ENCODE peak calls at places on chromosome 17, in six cellular contexts. C is K562, R is GM12878, I is H1, H is SK-N-SH, S is GM12891. D is an unnamed sample.
A peak's percentile ranks its signal among the peaks of the same experiment; 100 is the strongest.

GRCh38 chr17:66177048-66177447 is 14.9 kb downstream of the CEP112 start:
- DNase-seq in I (no peak), C (no peak), R (no peak), H (no peak), S (no peak), D (no peak)

GRCh38 chr17:19718613-19719364 is 2.4 kb upstream of the SLC47A2 start:
- DNase-seq in C (peak; percentile 15), I (no peak), R (no peak), S (no peak), H (peak; percentile 29), D (no peak)

GRCh38 chr17:4534928-4535666 is 20.1 kb downstream of the MYBBP1A start:
- DNase-seq in I (no peak), S (no peak), H (no peak), R (no peak), C (no peak), D (no peak)

GRCh38 chr17:81428121-81428515 is 32.9 kb downstream of the BAHCC1 start:
- DNase-seq in C (no peak), H (peak; percentile 88), R (no peak), I (no peak), S (no peak), D (no peak)

GRCh38 chr17:72422505-72423285 is 301.9 kb downstream of the SOX9 start:
- DNase-seq in R (peak; percentile 94), C (peak; percentile 15), H (peak; percentile 71), I (no peak), S (peak; percentile 30), D (peak; percentile 41)

GRCh38 chr17:49634487-49634865 is 43.4 kb downstream of the SPOP start:
- DNase-seq in S (no peak), I (no peak), C (no peak), H (no peak), R (no peak), D (no peak)

GRCh38 chr17:50052241-50052788 is 3.6 kb upstream of the ITGA3 start:
- DNase-seq in H (no peak), I (no peak), C (no peak), S (no peak), R (no peak), D (no peak)

GRCh38 chr17:34626141-34626681 is 46.8 kb downstream of the TMEM132E start:
- DNase-seq in H (no peak), I (no peak), S (no peak), C (no peak), R (no peak), D (no peak)

GRCh38 chr17:1228752-1229353 is 41.4 kb upstream of the BHLHA9 start:
- DNase-seq in C (no peak), I (no peak), S (peak; percentile 43), H (peak; percentile 72), R (no peak), D (peak; percentile 48)

GRCh38 chr17:56595831-56596740 is 2.6 kb downstream of the NOG start:
- DNase-seq in S (no peak), H (peak; percentile 35), R (no peak), I (no peak), C (no peak), D (no peak)

GRCh38 chr17:82238562-82239201 is 9.8 kb downstream of the SLC16A3 start:
- DNase-seq in H (no peak), C (peak; percentile 94), R (no peak), S (no peak), I (no peak), D (no peak)

GRCh38 chr17:41689497-41690299 is 1.0 kb downstream of the EIF1 start:
- DNase-seq in S (no peak), C (peak; percentile 77), I (no peak), H (peak; percentile 43), R (no peak), D (no peak)

GRCh38 chr17:55433029-55433628 is 11.5 kb upstream of the MMD start:
- DNase-seq in H (no peak), R (no peak), I (no peak), S (no peak), C (no peak), D (no peak)

GRCh38 chr17:17750881-17751280 is 69.6 kb downstream of the RAI1 start:
- DNase-seq in R (peak; percentile 47), S (no peak), I (no peak), H (no peak), C (no peak), D (peak; percentile 57)

GRCh38 chr17:30318190-30318589 is 15.7 kb downstream of the TMIGD1 start:
- DNase-seq in R (no peak), S (no peak), H (no peak), C (no peak), I (no peak), D (no peak)

GRCh38 chr17:4704991-4705390 is 1.1 kb upstream of the PELP1 start:
- DNase-seq in H (no peak), C (no peak), I (no peak), S (no peak), R (no peak), D (no peak)

GRCh38 chr17:82020874-82021727 is 1.6 kb downstream of the CENPX start:
- DNase-seq in C (no peak), H (peak; percentile 93), I (no peak), S (no peak), R (no peak), D (no peak)

GRCh38 chr17:3827124-3827773 is 18.8 kb downstream of the NCBP3 start:
- DNase-seq in H (peak; percentile 61), I (no peak), S (no peak), C (peak; percentile 67), R (no peak), D (no peak)

GRCh38 chr17:59377410-59377809 is 46.0 kb downstream of the YPEL2 start:
- DNase-seq in R (no peak), H (peak; percentile 67), C (no peak), I (no peak), S (no peak), D (no peak)

GRCh38 chr17:72376486-72377345 is 255.9 kb downstream of the SOX9 start:
- DNase-seq in H (peak; percentile 86), S (no peak), C (no peak), I (no peak), R (no peak), D (no peak)

GRCh38 chr17:47901423-47901822 is 5.4 kb downstream of the SP2 start:
- DNase-seq in S (no peak), I (no peak), H (no peak), C (no peak), R (no peak), D (no peak)

GRCh38 chr17:74361613-74362391 is at the start of gene BTBD17:
- DNase-seq in S (no peak), I (no peak), R (no peak), C (peak; percentile 67), H (peak; percentile 78), D (no peak)

GRCh38 chr17:74358696-74359095 is 3.0 kb downstream of the BTBD17 start:
- DNase-seq in I (no peak), H (no peak), C (peak; percentile 19), R (no peak), S (no peak), D (no peak)

GRCh38 chr17:74359916-74360315 is 1.8 kb downstream of the BTBD17 start:
- DNase-seq in C (no peak), R (no peak), S (no peak), H (no peak), I (no peak), D (no peak)

GRCh38 chr17:74362811-74363498 is 1.3 kb upstream of the BTBD17 start:
- DNase-seq in I (no peak), H (no peak), R (no peak), C (no peak), S (no peak), D (no peak)

GRCh38 chr17:74360993-74361612 is 565 bp downstream of the BTBD17 start:
- DNase-seq in I (no peak), S (no peak), H (no peak), R (no peak), C (no peak), D (no peak)
- TF ChIP-seq TAF1 in I (no peak), S (no peak), H (no peak), R (no peak), C (no peak), D (no peak)

DNA sequence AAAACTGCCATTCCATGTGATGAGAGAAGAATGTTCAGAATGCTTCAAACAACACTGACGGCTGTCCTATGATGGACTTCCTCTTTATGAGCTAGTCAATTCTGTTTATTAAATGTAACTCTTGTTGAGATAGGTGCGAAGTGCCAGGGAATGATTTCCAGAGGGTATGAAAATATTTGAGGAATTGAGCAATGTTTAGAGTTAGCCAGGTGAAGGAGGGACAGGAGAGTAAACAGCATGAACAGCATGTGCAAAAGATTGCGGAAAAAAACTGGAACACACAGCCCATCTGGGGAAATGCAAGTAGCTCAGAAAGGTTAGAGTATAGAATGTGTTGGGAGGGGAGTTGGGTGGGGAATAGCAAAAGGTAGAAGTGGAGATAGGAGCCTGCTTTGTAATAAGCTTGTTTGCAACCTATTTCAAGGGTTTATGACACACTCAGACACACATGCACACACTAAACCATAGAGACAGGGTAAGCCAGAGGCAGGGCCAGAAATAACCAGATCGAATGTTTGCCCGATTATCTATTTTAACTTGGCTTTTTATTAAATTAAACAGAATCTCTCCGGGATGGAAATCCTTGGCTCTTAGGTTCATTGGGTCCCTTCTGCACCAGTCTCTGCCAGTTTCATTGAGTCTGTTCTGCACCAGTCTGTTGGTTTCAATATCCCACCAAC is 135.6 kb upstream of the COX10 start:
- DNase-seq in I (no peak), R (no peak), C (no peak), S (no peak), H (no peak), D (no peak)
- TF ChIP-seq POLR2AphosphoS5 in I (no peak), R (no peak), C (no peak), S (no peak), H (no peak), D (no peak)

DNA sequence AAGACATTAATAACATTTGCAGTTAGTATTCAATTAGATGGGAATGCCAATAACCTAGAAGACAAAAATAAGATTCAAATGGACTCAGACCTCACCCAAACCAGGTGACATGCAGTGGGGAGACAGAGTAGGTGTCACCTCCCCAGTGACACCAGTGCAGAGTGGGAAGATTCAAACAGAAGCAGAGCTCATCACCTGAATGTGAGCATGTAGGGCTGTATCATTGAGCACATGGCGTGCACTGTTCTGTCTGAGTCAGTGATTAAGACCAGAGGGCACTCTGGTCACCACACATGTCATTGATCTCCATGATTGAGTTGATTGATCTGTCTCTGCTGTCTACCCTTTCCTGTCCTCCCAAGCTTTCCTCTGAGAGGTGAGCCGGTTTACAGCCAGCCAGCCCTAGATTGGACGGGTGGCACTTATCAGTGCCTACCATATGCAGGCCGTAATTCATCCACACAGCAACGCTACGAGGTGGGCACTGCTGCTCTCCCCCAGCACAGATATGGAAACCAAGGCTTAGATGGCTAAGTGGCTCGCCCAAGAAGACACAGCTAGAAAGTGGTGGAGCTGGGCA is 34.0 kb downstream of the RHBDL3 start:
- DNase-seq in I (no peak), R (no peak), S (no peak), C (no peak), H (no peak), D (no peak)
- TF ChIP-seq TAF1 in I (no peak), R (no peak), S (no peak), C (no peak), H (no peak), D (no peak)

GRCh38 chr17:67335245-67335835 is 31.0 kb downstream of the PSMD12 start:
- DNase-seq in R (no peak), C (no peak), H (no peak), I (no peak), S (no peak), D (no peak)

DNA sequence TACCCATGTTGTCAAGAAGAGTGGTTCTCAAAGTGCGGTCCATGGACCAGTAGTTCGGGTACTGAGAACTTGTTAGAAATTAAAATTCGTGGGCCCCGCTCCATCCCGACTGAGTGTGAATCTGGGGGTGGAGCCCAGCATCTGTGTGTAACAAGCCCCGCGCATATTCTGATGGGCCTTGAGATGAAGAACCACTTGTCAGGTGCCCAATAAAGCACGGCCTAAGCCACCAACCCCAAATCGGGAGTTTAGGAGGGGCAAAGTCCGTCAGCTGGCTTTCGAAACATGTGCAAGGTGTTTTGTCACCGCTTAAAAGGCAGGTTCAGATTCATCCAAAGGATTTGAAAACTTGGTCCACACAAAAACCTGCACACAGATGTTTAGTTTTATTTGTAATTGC is 29.5 kb downstream of the PSMD12 start:
- DNase-seq in C (no peak), H (no peak), S (no peak), I (no peak), R (no peak), D (no peak)
- TF ChIP-seq POLR2AphosphoS5 in C (no peak), H (peak; percentile 27), S (no peak), I (no peak), R (no peak), D (no peak)